ENCODE peak calls at places on chromosomes 4 and X, in five cellular contexts. D, P, C, Q and L are unnamed samples.
A peak's percentile ranks its signal among the peaks of the same experiment; 100 is the strongest.

GRCh38 chr4:106186201-106186600 is 129.8 kb downstream of the TBCK start:
- DNase-seq in Q (no peak), D (peak; percentile 38), P (no peak), C (no peak), L (no peak)

GRCh38 chr4:120858776-120859175 is 63.8 kb downstream of the PRDM5 start:
- DNase-seq in D (peak; percentile 37), Q (no peak), P (no peak), C (no peak), L (no peak)

GRCh38 chr4:185122681-185123345 is 20.3 kb upstream of the SLC25A4 start:
- DNase-seq in C (no peak), P (no peak), D (no peak), Q (no peak), L (no peak)

GRCh38 chrX:1400049-1400448 is 8.1 kb upstream of the SLC25A6 start:
- DNase-seq in D (no peak), C (no peak), Q (no peak), P (no peak), L (no peak)

GRCh38 chrX:1477801-1478458 is 25.2 kb upstream of the ASMTL start:
- DNase-seq in C (no peak), P (no peak), D (no peak), Q (no peak), L (no peak)

GRCh38 chrX:50081282-50081955 is 119.4 kb downstream of the AKAP4 start:
- DNase-seq in P (peak; percentile 27), Q (peak; percentile 23), D (peak; percentile 30), C (no peak), L (peak; percentile 23)

GRCh38 chr4:124970011-124970410 is 257.5 kb upstream of the ANKRD50 start:
- DNase-seq in D (peak; percentile 6), P (no peak), Q (no peak), C (no peak), L (no peak)

GRCh38 chrX:46554942-46555341 is 9.7 kb upstream of the ZNF674 start:
- DNase-seq in P (no peak), D (peak; percentile 81), C (no peak), Q (no peak), L (no peak)

GRCh38 chrX:115892787-115893671 is 277.5 kb upstream of the AGTR2 start:
- DNase-seq in P (peak; percentile 81), C (peak; percentile 30), D (no peak), Q (no peak), L (no peak)

GRCh38 chr4:150072906-150073714 is 5.1 kb upstream of the DCLK2 start:
- DNase-seq in P (no peak), C (no peak), D (peak; percentile 94), Q (no peak), L (no peak)

GRCh38 chr4:183360161-183360919 is 38.1 kb upstream of the CLDN24 start:
- DNase-seq in C (no peak), Q (no peak), D (peak; percentile 20), P (no peak), L (no peak)

GRCh38 chrX:68365356-68365755 is 67.9 kb downstream of the OPHN1 start:
- DNase-seq in C (no peak), Q (no peak), D (peak; percentile 4), P (no peak), L (no peak)

GRCh38 chrX:101265869-101266428 is 25.2 kb downstream of the TAF7L start:
- DNase-seq in D (peak; percentile 11), Q (no peak), C (no peak), P (no peak), L (no peak)

GRCh38 chrX:20498851-20499635 is 232.3 kb upstream of the RPS6KA3 start:
- DNase-seq in P (no peak), Q (no peak), C (no peak), D (no peak), L (no peak)

GRCh38 chrX:153953342-153953830 is 8.9 kb upstream of the RENBP start:
- DNase-seq in D (peak; percentile 74), Q (peak; percentile 77), C (peak; percentile 68), P (peak; percentile 81), L (peak; percentile 32)

GRCh38 chrX:1108451-1109445 is 103.7 kb downstream of the CRLF2 start:
- DNase-seq in D (no peak), C (no peak), P (no peak), Q (no peak), L (no peak)

GRCh38 chrX:109274806-109275205 is 207.1 kb downstream of the GUCY2F start:
- DNase-seq in C (no peak), D (no peak), P (no peak), Q (no peak), L (no peak)

GRCh38 chr4:40422309-40422708 is 87.2 kb downstream of the CHRNA9 start:
- DNase-seq in C (no peak), Q (no peak), D (no peak), P (no peak), L (no peak)

GRCh38 chr4:84493092-84493850 is 5.8 kb downstream of the NKX6-1 start:
- DNase-seq in C (no peak), D (peak; percentile 25), P (peak; percentile 21), Q (peak; percentile 58), L (no peak)

GRCh38 chr4:119865789-119866188 is 200.9 kb downstream of the MAD2L1 start:
- DNase-seq in C (no peak), Q (no peak), P (no peak), D (peak; percentile 52), L (no peak)

GRCh38 chr4:187617117-187617516 is 378.5 kb upstream of the ZFP42 start:
- DNase-seq in C (no peak), Q (no peak), D (peak; percentile 69), P (no peak), L (no peak)

GRCh38 chr4:6751611-6752485 is 30.7 kb upstream of the KIAA0232 start:
- DNase-seq in C (no peak), D (no peak), Q (no peak), P (no peak), L (no peak)

GRCh38 chr4:22574880-22575279 is 59.0 kb upstream of the ADGRA3 start:
- DNase-seq in D (no peak), P (no peak), C (no peak), Q (no peak), L (no peak)

GRCh38 chr4:159564615-159565014 is 461.7 kb downstream of the RAPGEF2 start:
- DNase-seq in P (peak; percentile 39), C (no peak), D (no peak), Q (no peak), L (no peak)

GRCh38 chrX:135557344-135557743 is 36.9 kb downstream of the INTS6L start:
- DNase-seq in D (no peak), Q (no peak), C (no peak), P (no peak), L (no peak)

GRCh38 chrX:135543924-135544323 is 23.5 kb downstream of the INTS6L start:
- DNase-seq in D (no peak), P (peak; percentile 30), C (no peak), Q (peak; percentile 4), L (no peak)

GRCh38 chr4:74293558-74293957 is 14.7 kb upstream of the EPGN start:
- DNase-seq in Q (no peak), D (no peak), P (no peak), C (no peak), L (no peak)

GRCh38 chrX:103376118-103376978 is at the start of gene BEX3:
- DNase-seq in D (peak; percentile 60), P (peak; percentile 47), C (no peak), Q (peak; percentile 45), L (no peak)

GRCh38 chr4:82799006-82799881 is 648 bp upstream of the SCD5 start:
- DNase-seq in P (peak; percentile 13), C (no peak), D (peak; percentile 40), Q (no peak), L (no peak)